ENCODE peak calls at places on chromosomes 6 and 20, in five cellular contexts. One of them, this sample, is unnamed.

GRCh38 chr6:84625510-84625909 is 138.9 kb downstream of the TBX18 start:
- DNase-seq in H1: no peak
- DNase-seq in HepG2: no peak
- DNase-seq in GM12878: no peak
- DNase-seq in K562: no peak
- DNase-seq in this sample: no peak

GRCh38 chr20:63612276-63612931 is 14.5 kb downstream of the GMEB2 start:
- DNase-seq in K562: no peak
- DNase-seq in GM12878: no peak
- DNase-seq in HepG2: no peak
- DNase-seq in H1: no peak
- DNase-seq in this sample: no peak

GRCh38 chr6:44576132-44576601 is 188.7 kb downstream of the CDC5L start:
- DNase-seq in K562: no peak
- DNase-seq in H1: no peak
- DNase-seq in GM12878: no peak
- DNase-seq in HepG2: no peak
- DNase-seq in this sample: no peak

GRCh38 chr6:37232430-37233017 is 25.0 kb upstream of the TBC1D22B start:
- DNase-seq in H1: no peak
- DNase-seq in K562: peak
- DNase-seq in GM12878: no peak
- DNase-seq in HepG2: no peak
- DNase-seq in this sample: no peak

GRCh38 chr20:33450867-33451266 is 7.3 kb upstream of the SNTA1 start:
- DNase-seq in H1: no peak
- DNase-seq in K562: peak
- DNase-seq in HepG2: no peak
- DNase-seq in GM12878: no peak
- DNase-seq in this sample: no peak

GRCh38 chr6:90759662-90760061 is 172.8 kb upstream of the MAP3K7 start:
- DNase-seq in HepG2: no peak
- DNase-seq in K562: no peak
- DNase-seq in H1: no peak
- DNase-seq in GM12878: no peak
- DNase-seq in this sample: no peak

GRCh38 chr20:4465855-4466545 is 255.7 kb upstream of the PRND start:
- DNase-seq in GM12878: no peak
- DNase-seq in K562: no peak
- DNase-seq in H1: no peak
- DNase-seq in HepG2: no peak
- DNase-seq in this sample: no peak

GRCh38 chr20:57794600-57795346 is 85.0 kb upstream of the PMEPA1 start:
- DNase-seq in GM12878: no peak
- DNase-seq in K562: no peak
- DNase-seq in H1: no peak
- DNase-seq in HepG2: no peak
- DNase-seq in this sample: no peak

GRCh38 chr20:59042151-59042795 is at the start of gene PRELID3B:
- DNase-seq in HepG2: peak
- DNase-seq in GM12878: no peak
- DNase-seq in H1: no peak
- DNase-seq in K562: peak
- DNase-seq in this sample: peak

GRCh38 chr6:31116661-31117385 is 2.2 kb downstream of the PSORS1C1 start:
- DNase-seq in K562: no peak
- DNase-seq in HepG2: no peak
- DNase-seq in H1: no peak
- DNase-seq in GM12878: no peak
- DNase-seq in this sample: no peak

GRCh38 chr6:149482542-149483261 is 2.1 kb downstream of the ZC3H12D start:
- DNase-seq in HepG2: no peak
- DNase-seq in K562: no peak
- DNase-seq in H1: no peak
- DNase-seq in GM12878: no peak
- DNase-seq in this sample: no peak

GRCh38 chr20:49916146-49917002 is 1.0 kb upstream of the SPATA2 start:
- DNase-seq in GM12878: no peak
- DNase-seq in HepG2: peak
- DNase-seq in H1: no peak
- DNase-seq in K562: peak
- DNase-seq in this sample: no peak

GRCh38 chr6:105317607-105318533 is 85.0 kb downstream of the PREP start:
- DNase-seq in H1: no peak
- DNase-seq in GM12878: no peak
- DNase-seq in K562: peak
- DNase-seq in HepG2: peak
- DNase-seq in this sample: peak

GRCh38 chr20:57851786-57852185 is 142.0 kb upstream of the PMEPA1 start:
- DNase-seq in K562: no peak
- DNase-seq in HepG2: no peak
- DNase-seq in GM12878: no peak
- DNase-seq in H1: no peak
- DNase-seq in this sample: no peak

GRCh38 chr6:165117121-165117520 is 192.3 kb downstream of the C6orf118 start:
- DNase-seq in K562: no peak
- DNase-seq in GM12878: no peak
- DNase-seq in H1: no peak
- DNase-seq in HepG2: no peak
- DNase-seq in this sample: no peak

GRCh38 chr6:145044606-145045275 is 690.6 kb downstream of the EPM2A start:
- DNase-seq in H1: no peak
- DNase-seq in HepG2: no peak
- DNase-seq in K562: no peak
- DNase-seq in GM12878: no peak
- DNase-seq in this sample: no peak

GRCh38 chr20:22274330-22274729 is 310.0 kb downstream of the FOXA2 start:
- DNase-seq in HepG2: no peak
- DNase-seq in H1: no peak
- DNase-seq in K562: no peak
- DNase-seq in GM12878: no peak
- DNase-seq in this sample: no peak

GRCh38 chr20:29689411-29690225 is 1567.8 kb upstream of the DEFB115 start:
- DNase-seq in H1: no peak
- DNase-seq in K562: peak
- DNase-seq in HepG2: no peak
- DNase-seq in GM12878: no peak
- DNase-seq in this sample: no peak

GRCh38 chr6:28269492-28269891 is 2.5 kb downstream of the ZSCAN26 start:
- DNase-seq in H1: no peak
- DNase-seq in GM12878: no peak
- DNase-seq in K562: peak
- DNase-seq in HepG2: no peak
- DNase-seq in this sample: no peak

GRCh38 chr6:3326179-3326971 is 67.6 kb downstream of the PSMG4 start:
- DNase-seq in HepG2: no peak
- DNase-seq in H1: no peak
- DNase-seq in GM12878: no peak
- DNase-seq in K562: no peak
- DNase-seq in this sample: peak

GRCh38 chr20:58636396-58636982 is 14.6 kb upstream of the STX16 start:
- DNase-seq in K562: no peak
- DNase-seq in H1: no peak
- DNase-seq in HepG2: no peak
- DNase-seq in GM12878: no peak
- DNase-seq in this sample: no peak

GRCh38 chr20:31560094-31560899 is 44.8 kb upstream of the ID1 start:
- DNase-seq in HepG2: peak
- DNase-seq in H1: no peak
- DNase-seq in K562: peak
- DNase-seq in GM12878: no peak
- DNase-seq in this sample: peak

GRCh38 chr6:127641905-127642304 is 64.9 kb downstream of the C6orf58 start:
- DNase-seq in HepG2: peak
- DNase-seq in K562: peak
- DNase-seq in H1: peak
- DNase-seq in GM12878: no peak
- DNase-seq in this sample: peak

GRCh38 chr6:27144740-27145079 is 102.8 kb upstream of the PRSS16 start:
- DNase-seq in GM12878: no peak
- DNase-seq in H1: no peak
- DNase-seq in HepG2: no peak
- DNase-seq in K562: peak
- DNase-seq in this sample: no peak

GRCh38 chr6:206264-206663 is 86.0 kb upstream of the DUSP22 start:
- DNase-seq in HepG2: no peak
- DNase-seq in H1: no peak
- DNase-seq in K562: no peak
- DNase-seq in GM12878: no peak
- DNase-seq in this sample: no peak

GRCh38 chr6:52361347-52361944 is 505 bp upstream of the PAQR8 start:
- DNase-seq in H1: no peak
- DNase-seq in K562: peak
- DNase-seq in GM12878: no peak
- DNase-seq in HepG2: no peak
- DNase-seq in this sample: peak

GRCh38 chr6:95973976-95974375 is 41.8 kb upstream of the FUT9 start:
- DNase-seq in GM12878: no peak
- DNase-seq in H1: no peak
- DNase-seq in HepG2: no peak
- DNase-seq in K562: no peak
- DNase-seq in this sample: no peak

GRCh38 chr20:47927944-47928343 is 142.7 kb upstream of the SULF2 start:
- DNase-seq in K562: no peak
- DNase-seq in H1: no peak
- DNase-seq in HepG2: no peak
- DNase-seq in GM12878: no peak
- DNase-seq in this sample: no peak

GRCh38 chr6:28981391-28981832 is 23.7 kb downstream of the ZNF311 start:
- DNase-seq in H1: no peak
- DNase-seq in HepG2: peak
- DNase-seq in K562: peak
- DNase-seq in GM12878: peak
- DNase-seq in this sample: peak

GRCh38 chr6:41288025-41288777 is 1.7 kb upstream of the TREM1 start:
- DNase-seq in H1: no peak
- DNase-seq in GM12878: no peak
- DNase-seq in K562: no peak
- DNase-seq in HepG2: peak
- DNase-seq in this sample: no peak

GRCh38 chr6:90110971-90111370 is 185.7 kb downstream of the BACH2 start:
- DNase-seq in K562: no peak
- DNase-seq in HepG2: no peak
- DNase-seq in GM12878: no peak
- DNase-seq in H1: no peak
- DNase-seq in this sample: no peak

GRCh38 chr6:168326294-168327261 is 7.0 kb upstream of the DACT2 start:
- DNase-seq in HepG2: peak
- DNase-seq in H1: no peak
- DNase-seq in GM12878: no peak
- DNase-seq in K562: no peak
- DNase-seq in this sample: peak

GRCh38 chr20:63148696-63149095 is 67.2 kb downstream of the YTHDF1 start:
- DNase-seq in GM12878: no peak
- DNase-seq in K562: no peak
- DNase-seq in H1: no peak
- DNase-seq in HepG2: no peak
- DNase-seq in this sample: no peak

GRCh38 chr20:19758888-19759331 is 852 bp downstream of the RIN2 start:
- DNase-seq in GM12878: no peak
- DNase-seq in K562: no peak
- DNase-seq in HepG2: peak
- DNase-seq in H1: no peak
- DNase-seq in this sample: peak

GRCh38 chr20:4261333-4262284 is 246.3 kb upstream of the RNF24 start:
- DNase-seq in K562: no peak
- DNase-seq in H1: no peak
- DNase-seq in GM12878: no peak
- DNase-seq in HepG2: no peak
- DNase-seq in this sample: peak

GRCh38 chr6:82906489-82906888 is 159.2 kb downstream of the UBE3D start:
- DNase-seq in GM12878: no peak
- DNase-seq in K562: peak
- DNase-seq in H1: no peak
- DNase-seq in HepG2: no peak
- DNase-seq in this sample: no peak

GRCh38 chr6:170147056-170147787 is 143.7 kb downstream of the DLL1 start:
- DNase-seq in HepG2: peak
- DNase-seq in K562: no peak
- DNase-seq in GM12878: no peak
- DNase-seq in H1: no peak
- DNase-seq in this sample: no peak

DNA sequence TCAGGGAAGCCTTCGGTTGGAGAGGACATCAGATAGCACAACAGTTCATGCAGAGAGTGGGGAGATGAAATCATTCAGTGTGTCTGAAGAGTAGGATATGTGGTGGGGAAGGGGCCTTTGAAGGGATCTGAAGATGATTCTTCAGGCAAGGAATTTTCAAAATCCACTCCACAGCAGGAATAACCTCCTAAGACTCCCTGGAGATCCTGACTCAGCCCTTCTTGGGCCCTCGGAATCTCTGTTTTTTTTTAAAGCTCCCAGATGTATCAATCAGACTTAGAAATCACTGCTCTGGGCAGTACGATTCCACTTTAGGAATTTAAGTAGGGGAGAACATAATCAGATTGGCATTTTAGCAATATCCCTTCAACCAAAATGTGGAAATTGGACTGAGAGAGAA is 55.5 kb downstream of the RIOK1 start:
- DNase-seq in GM12878: no peak
- DNase-seq in K562: no peak
- DNase-seq in HepG2: no peak
- DNase-seq in H1: no peak
- DNase-seq in this sample: no peak
- H2AFZ ChIP-seq in GM12878: no peak
- H2AFZ ChIP-seq in K562: no peak
- H2AFZ ChIP-seq in HepG2: no peak
- H2AFZ ChIP-seq in H1: no peak
- H2AFZ ChIP-seq in this sample: no peak

GRCh38 chr20:51488331-51488730 is 54.2 kb downstream of the NFATC2 start:
- DNase-seq in H1: no peak
- DNase-seq in K562: no peak
- DNase-seq in HepG2: no peak
- DNase-seq in GM12878: no peak
- DNase-seq in this sample: no peak
- TF ChIP-seq CREB1 in H1: no peak
- TF ChIP-seq CREB1 in K562: no peak
- TF ChIP-seq CREB1 in HepG2: no peak
- TF ChIP-seq CREB1 in GM12878: no peak
- TF ChIP-seq CREB1 in this sample: no peak

GRCh38 chr20:13913517-13913916 is 76.9 kb downstream of the SEL1L2 start:
- DNase-seq in HepG2: no peak
- DNase-seq in H1: no peak
- DNase-seq in GM12878: no peak
- DNase-seq in K562: no peak
- DNase-seq in this sample: no peak
- H2AFZ ChIP-seq in HepG2: no peak
- H2AFZ ChIP-seq in H1: no peak
- H2AFZ ChIP-seq in GM12878: no peak
- H2AFZ ChIP-seq in K562: no peak
- H2AFZ ChIP-seq in this sample: no peak

DNA sequence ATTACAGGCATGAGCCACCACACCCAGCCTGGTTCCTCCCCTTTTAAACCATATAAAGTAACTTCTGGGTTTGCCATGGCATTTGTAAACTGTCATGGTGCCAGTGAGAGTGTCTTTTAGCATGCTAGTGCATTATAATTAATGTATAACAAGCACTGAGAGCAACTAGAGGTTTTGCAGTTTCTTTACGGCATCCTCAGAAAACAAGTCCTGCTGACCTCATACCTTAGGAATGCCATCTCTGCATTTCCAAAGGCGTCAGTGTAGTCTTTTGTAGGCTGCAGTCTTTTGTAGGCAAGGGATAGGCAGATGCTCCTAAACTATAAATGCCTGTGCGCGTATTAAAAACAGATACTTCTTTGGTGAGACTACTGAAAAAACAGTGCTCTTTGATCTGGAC is 75.0 kb upstream of the EZR start:
- DNase-seq in GM12878: no peak
- DNase-seq in HepG2: no peak
- DNase-seq in K562: no peak
- DNase-seq in H1: no peak
- DNase-seq in this sample: peak
- TF ChIP-seq CREB1 in GM12878: no peak
- TF ChIP-seq CREB1 in HepG2: no peak
- TF ChIP-seq CREB1 in K562: no peak
- TF ChIP-seq CREB1 in H1: peak
- TF ChIP-seq CREB1 in this sample: peak